ENCODE peak calls at places on chromosomes 1 and 21, in four cellular contexts. N is HepG2, B is H1, J is GM12878. R is an unnamed sample.

GRCh38 chr1:8984990-8985389 is 39.3 kb downstream of the CA6 start:
- DNase-seq in B (no peak), J (no peak), N (no peak), R (no peak)

GRCh38 chr1:8027748-8028631 is 1.9 kb upstream of the ERRFI1 start:
- DNase-seq in B (no peak), N (peak; percentile 76), J (no peak), R (no peak)

GRCh38 chr1:52263153-52263910 is 102.7 kb downstream of the CC2D1B start:
- DNase-seq in J (no peak), N (peak; percentile 51), B (no peak), R (no peak)

GRCh38 chr1:51532853-51533252 is 13.8 kb upstream of the EPS15 start:
- DNase-seq in B (no peak), N (no peak), J (no peak), R (no peak)

GRCh38 chr1:48920741-48921330 is 144.1 kb upstream of the BEND5 start:
- DNase-seq in B (no peak), J (no peak), N (no peak), R (no peak)

GRCh38 chr1:229474491-229474890 is 33.6 kb downstream of the NUP133 start:
- DNase-seq in N (no peak), J (no peak), B (no peak), R (no peak)

GRCh38 chr1:20931930-20932436 is 144.9 kb upstream of the HP1BP3 start:
- DNase-seq in B (no peak), N (no peak), J (no peak), R (no peak)

GRCh38 chr1:6354659-6355317 is 38.8 kb downstream of the ACOT7 start:
- DNase-seq in J (no peak), B (no peak), N (no peak), R (no peak)

GRCh38 chr1:20962576-20963258 is 175.6 kb upstream of the HP1BP3 start:
- DNase-seq in N (no peak), J (no peak), B (no peak), R (no peak)

GRCh38 chr1:101071470-101071886 is 45.9 kb upstream of the DPH5 start:
- DNase-seq in B (no peak), N (peak; percentile 2), J (no peak), R (no peak)

GRCh38 chr1:170131450-170131849 is 14.3 kb upstream of the NTMT2 start:
- DNase-seq in N (no peak), J (no peak), B (no peak), R (no peak)

GRCh38 chr1:172678990-172679772 is 20.3 kb downstream of the FASLG start:
- DNase-seq in N (no peak), B (no peak), J (no peak), R (no peak)

GRCh38 chr1:182725264-182725965 is 41.0 kb upstream of the RGS8 start:
- DNase-seq in B (no peak), J (no peak), N (no peak), R (no peak)

GRCh38 chr1:179167418-179167777 is 62.1 kb downstream of the ABL2 start:
- DNase-seq in J (no peak), B (no peak), N (no peak), R (no peak)

GRCh38 chr1:158075078-158075477 is 81.6 kb downstream of the KIRREL1 start:
- DNase-seq in J (no peak), N (no peak), B (no peak), R (no peak)

GRCh38 chr1:248918126-248918525 is 12.1 kb downstream of the PGBD2 start:
- DNase-seq in J (no peak), B (no peak), N (no peak), R (no peak)

GRCh38 chr1:209756608-209757445 is 974 bp downstream of the TRAF3IP3 start:
- DNase-seq in B (no peak), J (peak; percentile 49), N (no peak), R (no peak)

GRCh38 chr1:208557695-208558094 is 313.5 kb upstream of the PLXNA2 start:
- DNase-seq in J (no peak), N (no peak), B (no peak), R (no peak)

GRCh38 chr1:69737527-69738176 is 169.9 kb downstream of the LRRC7 start:
- DNase-seq in B (peak; percentile 45), J (peak; percentile 11), N (peak; percentile 61), R (peak; percentile 87)

GRCh38 chr1:158089476-158089875 is 91.2 kb upstream of the CD1D start:
- DNase-seq in J (no peak), B (no peak), N (no peak), R (no peak)

GRCh38 chr1:166969074-166969677 is 6.2 kb downstream of the ILDR2 start:
- DNase-seq in B (no peak), N (no peak), J (peak; percentile 24), R (no peak)

GRCh38 chr21:43984905-43985689 is 27.0 kb upstream of the TRAPPC10 start:
- DNase-seq in J (no peak), B (no peak), N (no peak), R (no peak)

GRCh38 chr21:33543505-33544129 is 779 bp downstream of the SON start:
- DNase-seq in B (no peak), N (no peak), J (no peak), R (no peak)

GRCh38 chr1:201721131-201722049 is 107.6 kb upstream of the IPO9 start:
- DNase-seq in J (no peak), N (no peak), B (no peak), R (no peak)
- H3K4me1 ChIP-seq in J (peaks cover 27% of the 10 kb centered on the region), N (no peaks in the 10 kb centered on the region), B (peaks cover 12% of the 10 kb centered on the region), R (peaks cover 15% of the 10 kb centered on the region)

DNA sequence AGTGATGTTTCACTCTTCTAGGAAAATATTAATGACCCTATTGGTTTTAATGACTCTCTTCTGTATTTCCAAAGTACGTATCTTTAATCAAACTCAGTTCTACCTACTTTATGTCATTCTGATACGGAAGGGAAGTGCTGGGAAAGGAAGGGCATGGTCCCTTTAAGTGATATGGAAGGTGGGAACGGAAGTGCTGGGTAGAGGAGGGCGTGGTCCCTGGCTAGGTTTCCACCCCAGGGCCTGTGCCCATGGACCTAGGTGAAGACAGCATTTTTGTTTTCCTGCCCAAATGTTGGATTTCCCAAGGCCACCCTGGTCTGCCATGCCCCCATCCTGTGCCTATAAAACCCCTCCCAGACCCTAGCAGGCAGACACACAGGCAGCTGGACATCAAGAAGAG is 24.0 kb downstream of the RGS4 start:
- DNase-seq in J (no peak), N (no peak), B (no peak), R (no peak)
- H3K4me3 ChIP-seq in J (no peak overlapping the region), N (no peak overlapping the region), B (no peak overlapping the region), R (no peak overlapping the region)

GRCh38 chr1:180231506-180232420 is 1.7 kb downstream of the LHX4 start:
- DNase-seq in B (peak; percentile 77), N (no peak), J (no peak), R (no peak)
- TF ChIP-seq SUZ12 in B (peak; percentile 32), N (no peak), J (no peak), R (peak; percentile 96)

DNA sequence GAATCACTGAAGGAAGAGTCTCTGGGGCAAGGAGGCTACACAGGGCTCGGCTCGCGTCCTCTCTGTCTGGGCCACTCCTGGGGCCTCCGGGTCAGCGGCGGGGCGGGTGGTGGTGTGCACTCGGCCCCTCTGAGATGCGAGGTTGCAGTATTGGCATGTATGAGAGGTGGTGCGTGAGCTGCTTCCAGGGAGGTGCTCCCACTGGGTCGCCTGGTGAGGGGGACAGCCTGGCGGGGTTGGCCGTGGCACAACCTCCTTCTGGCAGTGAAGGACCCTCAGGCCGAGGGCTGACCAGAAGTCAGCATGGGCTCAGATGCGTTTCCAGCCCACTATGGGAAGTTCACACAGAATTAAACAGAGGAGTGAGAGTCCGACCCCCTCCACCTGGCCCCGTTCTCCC is 38.5 kb upstream of the COL18A1 start:
- DNase-seq in N (no peak), B (no peak), J (no peak), R (no peak)
- H3K4me1 ChIP-seq in N (peaks cover 71% of the 10 kb centered on the region), B (peaks cover 26% of the 10 kb centered on the region), J (no peaks in the 10 kb centered on the region), R (peaks cover 57% of the 10 kb centered on the region)